ENCODE peak calls at places on chromosomes 13 and 19, in eight cellular contexts. One of them, this sample, is unnamed.

GRCh38 chr13:113935523-113935922 is 38.4 kb downstream of the C13orf46 start:
- DNase-seq in HS-5: no peak
- DNase-seq in SW 1271: no peak
- DNase-seq in brain microvascular endothelial cell: no peak
- DNase-seq in activated CD4-positive, CD25-positive, alpha-beta regulatory T cell: no peak
- DNase-seq in NCI-H1092: peak
- DNase-seq in nucleus accumbens: no peak
- DNase-seq in NCI-H524 treated with DMSO at 0.1 percent for 48 hours: no peak
- DNase-seq in this sample: no peak

GRCh38 chr13:66489586-66489985 is 740.5 kb downstream of the PCDH9 start:
- DNase-seq in nucleus accumbens: no peak
- DNase-seq in HS-5: no peak
- DNase-seq in activated CD4-positive, CD25-positive, alpha-beta regulatory T cell: no peak
- DNase-seq in NCI-H1092: no peak
- DNase-seq in SW 1271: no peak
- DNase-seq in NCI-H524 treated with DMSO at 0.1 percent for 48 hours: no peak
- DNase-seq in brain microvascular endothelial cell: no peak
- DNase-seq in this sample: no peak

GRCh38 chr13:51966186-51966585 is 45.1 kb downstream of the ATP7B start:
- DNase-seq in brain microvascular endothelial cell: no peak
- DNase-seq in SW 1271: no peak
- DNase-seq in nucleus accumbens: no peak
- DNase-seq in activated CD4-positive, CD25-positive, alpha-beta regulatory T cell: no peak
- DNase-seq in HS-5: no peak
- DNase-seq in NCI-H1092: no peak
- DNase-seq in NCI-H524 treated with DMSO at 0.1 percent for 48 hours: no peak
- DNase-seq in this sample: no peak

GRCh38 chr19:28076628-28077027 is 1136.3 kb downstream of the UQCRFS1 start:
- DNase-seq in nucleus accumbens: no peak
- DNase-seq in NCI-H524 treated with DMSO at 0.1 percent for 48 hours: no peak
- DNase-seq in brain microvascular endothelial cell: no peak
- DNase-seq in SW 1271: no peak
- DNase-seq in HS-5: no peak
- DNase-seq in NCI-H1092: no peak
- DNase-seq in activated CD4-positive, CD25-positive, alpha-beta regulatory T cell: no peak
- DNase-seq in this sample: no peak

GRCh38 chr19:11382898-11383705 is 1.0 kb downstream of the EPOR start:
- DNase-seq in NCI-H1092: no peak
- DNase-seq in HS-5: no peak
- DNase-seq in SW 1271: peak
- DNase-seq in NCI-H524 treated with DMSO at 0.1 percent for 48 hours: no peak
- DNase-seq in activated CD4-positive, CD25-positive, alpha-beta regulatory T cell: no peak
- DNase-seq in brain microvascular endothelial cell: no peak
- DNase-seq in nucleus accumbens: no peak
- DNase-seq in this sample: no peak

GRCh38 chr13:30572859-30573275 is 44.9 kb upstream of the USPL1 start:
- DNase-seq in SW 1271: peak
- DNase-seq in nucleus accumbens: no peak
- DNase-seq in brain microvascular endothelial cell: peak
- DNase-seq in activated CD4-positive, CD25-positive, alpha-beta regulatory T cell: no peak
- DNase-seq in NCI-H1092: no peak
- DNase-seq in NCI-H524 treated with DMSO at 0.1 percent for 48 hours: no peak
- DNase-seq in HS-5: no peak
- DNase-seq in this sample: peak

GRCh38 chr19:55838251-55838650 is 1.9 kb downstream of the NLRP4 start:
- DNase-seq in brain microvascular endothelial cell: no peak
- DNase-seq in NCI-H1092: no peak
- DNase-seq in SW 1271: no peak
- DNase-seq in nucleus accumbens: no peak
- DNase-seq in activated CD4-positive, CD25-positive, alpha-beta regulatory T cell: no peak
- DNase-seq in NCI-H524 treated with DMSO at 0.1 percent for 48 hours: no peak
- DNase-seq in HS-5: no peak
- DNase-seq in this sample: no peak

GRCh38 chr13:51276684-51277083 is 54.5 kb downstream of the FAM124A start:
- DNase-seq in brain microvascular endothelial cell: no peak
- DNase-seq in HS-5: no peak
- DNase-seq in SW 1271: no peak
- DNase-seq in nucleus accumbens: no peak
- DNase-seq in activated CD4-positive, CD25-positive, alpha-beta regulatory T cell: no peak
- DNase-seq in NCI-H1092: no peak
- DNase-seq in NCI-H524 treated with DMSO at 0.1 percent for 48 hours: no peak
- DNase-seq in this sample: no peak

GRCh38 chr13:111639994-111640393 is 319.6 kb downstream of the TEX29 start:
- DNase-seq in nucleus accumbens: peak
- DNase-seq in NCI-H1092: peak
- DNase-seq in SW 1271: no peak
- DNase-seq in brain microvascular endothelial cell: no peak
- DNase-seq in NCI-H524 treated with DMSO at 0.1 percent for 48 hours: no peak
- DNase-seq in HS-5: no peak
- DNase-seq in activated CD4-positive, CD25-positive, alpha-beta regulatory T cell: no peak
- DNase-seq in this sample: peak

GRCh38 chr13:61146158-61146557 is 269.5 kb downstream of the PCDH20 start:
- DNase-seq in NCI-H524 treated with DMSO at 0.1 percent for 48 hours: no peak
- DNase-seq in brain microvascular endothelial cell: no peak
- DNase-seq in activated CD4-positive, CD25-positive, alpha-beta regulatory T cell: no peak
- DNase-seq in SW 1271: no peak
- DNase-seq in nucleus accumbens: no peak
- DNase-seq in HS-5: no peak
- DNase-seq in NCI-H1092: no peak
- DNase-seq in this sample: no peak

GRCh38 chr13:103883152-103883551 is 816.9 kb upstream of the SLC10A2 start:
- DNase-seq in brain microvascular endothelial cell: peak
- DNase-seq in SW 1271: peak
- DNase-seq in NCI-H524 treated with DMSO at 0.1 percent for 48 hours: peak
- DNase-seq in nucleus accumbens: peak
- DNase-seq in NCI-H1092: peak
- DNase-seq in HS-5: peak
- DNase-seq in activated CD4-positive, CD25-positive, alpha-beta regulatory T cell: no peak
- DNase-seq in this sample: peak

GRCh38 chr13:111245781-111246384 is 74.6 kb upstream of the TEX29 start:
- DNase-seq in nucleus accumbens: no peak
- DNase-seq in activated CD4-positive, CD25-positive, alpha-beta regulatory T cell: no peak
- DNase-seq in NCI-H524 treated with DMSO at 0.1 percent for 48 hours: no peak
- DNase-seq in NCI-H1092: no peak
- DNase-seq in SW 1271: no peak
- DNase-seq in brain microvascular endothelial cell: no peak
- DNase-seq in HS-5: no peak
- DNase-seq in this sample: no peak

GRCh38 chr19:246551-246950 is 44.7 kb downstream of the PLPP2 start:
- DNase-seq in NCI-H524 treated with DMSO at 0.1 percent for 48 hours: no peak
- DNase-seq in nucleus accumbens: no peak
- DNase-seq in NCI-H1092: no peak
- DNase-seq in brain microvascular endothelial cell: no peak
- DNase-seq in activated CD4-positive, CD25-positive, alpha-beta regulatory T cell: no peak
- DNase-seq in SW 1271: no peak
- DNase-seq in HS-5: no peak
- DNase-seq in this sample: peak

GRCh38 chr19:16198363-16198636 is 589 bp downstream of the AP1M1 start:
- DNase-seq in NCI-H1092: no peak
- DNase-seq in brain microvascular endothelial cell: no peak
- DNase-seq in activated CD4-positive, CD25-positive, alpha-beta regulatory T cell: no peak
- DNase-seq in nucleus accumbens: no peak
- DNase-seq in NCI-H524 treated with DMSO at 0.1 percent for 48 hours: no peak
- DNase-seq in SW 1271: no peak
- DNase-seq in HS-5: no peak
- DNase-seq in this sample: no peak

GRCh38 chr19:3055741-3056453 is 6.4 kb downstream of the TLE5 start:
- DNase-seq in activated CD4-positive, CD25-positive, alpha-beta regulatory T cell: no peak
- DNase-seq in NCI-H1092: peak
- DNase-seq in NCI-H524 treated with DMSO at 0.1 percent for 48 hours: no peak
- DNase-seq in brain microvascular endothelial cell: no peak
- DNase-seq in HS-5: no peak
- DNase-seq in SW 1271: no peak
- DNase-seq in nucleus accumbens: no peak
- DNase-seq in this sample: no peak

GRCh38 chr19:3509566-3509989 is 3.5 kb downstream of the FZR1 start:
- DNase-seq in brain microvascular endothelial cell: peak
- DNase-seq in HS-5: no peak
- DNase-seq in NCI-H1092: no peak
- DNase-seq in activated CD4-positive, CD25-positive, alpha-beta regulatory T cell: no peak
- DNase-seq in NCI-H524 treated with DMSO at 0.1 percent for 48 hours: no peak
- DNase-seq in nucleus accumbens: no peak
- DNase-seq in SW 1271: no peak
- DNase-seq in this sample: no peak

GRCh38 chr19:54600228-54600627 is 6.8 kb downstream of the LILRA1 start:
- DNase-seq in activated CD4-positive, CD25-positive, alpha-beta regulatory T cell: no peak
- DNase-seq in HS-5: no peak
- DNase-seq in brain microvascular endothelial cell: no peak
- DNase-seq in NCI-H524 treated with DMSO at 0.1 percent for 48 hours: no peak
- DNase-seq in NCI-H1092: no peak
- DNase-seq in nucleus accumbens: no peak
- DNase-seq in SW 1271: no peak
- DNase-seq in this sample: no peak

GRCh38 chr13:49082653-49083536 is 107.2 kb downstream of the FNDC3A start:
- DNase-seq in NCI-H1092: no peak
- DNase-seq in brain microvascular endothelial cell: peak
- DNase-seq in activated CD4-positive, CD25-positive, alpha-beta regulatory T cell: no peak
- DNase-seq in SW 1271: no peak
- DNase-seq in NCI-H524 treated with DMSO at 0.1 percent for 48 hours: no peak
- DNase-seq in HS-5: peak
- DNase-seq in nucleus accumbens: no peak
- DNase-seq in this sample: no peak

GRCh38 chr19:51691122-51692064 is 1.7 kb upstream of the SPACA6 start:
- DNase-seq in SW 1271: no peak
- DNase-seq in HS-5: no peak
- DNase-seq in nucleus accumbens: no peak
- DNase-seq in NCI-H1092: no peak
- DNase-seq in brain microvascular endothelial cell: no peak
- DNase-seq in NCI-H524 treated with DMSO at 0.1 percent for 48 hours: no peak
- DNase-seq in activated CD4-positive, CD25-positive, alpha-beta regulatory T cell: no peak
- DNase-seq in this sample: no peak

GRCh38 chr19:7705387-7706187 is 3.7 kb upstream of the FCER2 start:
- DNase-seq in NCI-H524 treated with DMSO at 0.1 percent for 48 hours: no peak
- DNase-seq in NCI-H1092: no peak
- DNase-seq in nucleus accumbens: no peak
- DNase-seq in brain microvascular endothelial cell: no peak
- DNase-seq in SW 1271: no peak
- DNase-seq in activated CD4-positive, CD25-positive, alpha-beta regulatory T cell: peak
- DNase-seq in HS-5: no peak
- DNase-seq in this sample: no peak

GRCh38 chr13:102302534-102302933 is 99.3 kb downstream of the FGF14 start:
- DNase-seq in NCI-H1092: no peak
- DNase-seq in brain microvascular endothelial cell: no peak
- DNase-seq in nucleus accumbens: no peak
- DNase-seq in NCI-H524 treated with DMSO at 0.1 percent for 48 hours: no peak
- DNase-seq in SW 1271: no peak
- DNase-seq in activated CD4-positive, CD25-positive, alpha-beta regulatory T cell: no peak
- DNase-seq in HS-5: no peak
- DNase-seq in this sample: no peak

GRCh38 chr19:40717880-40718773 is 1.2 kb downstream of the ITPKC start:
- DNase-seq in NCI-H1092: no peak
- DNase-seq in activated CD4-positive, CD25-positive, alpha-beta regulatory T cell: no peak
- DNase-seq in nucleus accumbens: no peak
- DNase-seq in HS-5: no peak
- DNase-seq in SW 1271: no peak
- DNase-seq in brain microvascular endothelial cell: no peak
- DNase-seq in NCI-H524 treated with DMSO at 0.1 percent for 48 hours: no peak
- DNase-seq in this sample: peak